ENCODE peak calls at places on chromosomes 3 and 15, in eight cellular contexts. B is progenitor cell of endocrine pancreas, H is endothelial cell, Q is right lobe of liver, K is heart left ventricle, J is fibroblast of pulmonary artery, C is body of pancreas, X is lung. I is an unnamed sample.

GRCh38 chr15:55993804-55994539 is 560 bp upstream of the NEDD4 start:
- DNase-seq in B (no peak), H (no peak), Q (no peak), K (no peak), J (peak; percentile 61), C (no peak), X (no peak), I (no peak)

GRCh38 chr15:85581495-85581894 is 201.1 kb downstream of the AKAP13 start:
- DNase-seq in B (no peak), H (no peak), Q (peak; percentile 60), K (peak; percentile 88), J (peak; percentile 68), C (peak; percentile 61), X (no peak), I (peak; percentile 60)

GRCh38 chr15:40266828-40267304 is 16.0 kb downstream of the ANKRD63 start:
- DNase-seq in B (no peak), H (no peak), Q (no peak), K (no peak), J (peak; percentile 87), C (peak; percentile 33), X (peak; percentile 65), I (peak; percentile 77)

GRCh38 chr15:73930371-73930770 is 4.1 kb downstream of the LOXL1 start:
- DNase-seq in B (no peak), H (no peak), Q (no peak), K (peak; percentile 88), J (peak; percentile 85), C (no peak), X (no peak), I (no peak)

GRCh38 chr3:29301332-29302011 is 20.6 kb downstream of the RBMS3 start:
- DNase-seq in B (no peak), H (no peak), Q (no peak), K (no peak), J (no peak), C (no peak), X (no peak), I (no peak)

GRCh38 chr15:51499379-51499976 is 123.1 kb downstream of the DMXL2 start:
- DNase-seq in B (no peak), H (no peak), Q (no peak), K (no peak), J (peak; percentile 66), C (no peak), X (no peak), I (peak; percentile 11)

GRCh38 chr15:48644827-48645557 is 517 bp downstream of the FBN1 start:
- DNase-seq in B (peak; percentile 27), H (peak; percentile 62), Q (peak; percentile 50), K (peak; percentile 50), J (peak; percentile 68), C (peak; percentile 16), X (no peak), I (peak; percentile 20)

GRCh38 chr3:150890320-150890719 is 14.9 kb downstream of the MINDY4B start:
- DNase-seq in B (no peak), H (no peak), Q (no peak), K (no peak), J (peak; percentile 48), C (no peak), X (no peak), I (no peak)

GRCh38 chr15:71649894-71650293 is 160.5 kb upstream of the NR2E3 start:
- DNase-seq in B (no peak), H (no peak), Q (no peak), K (no peak), J (no peak), C (no peak), X (no peak), I (no peak)

GRCh38 chr3:135895106-135895733 is 70.3 kb upstream of the PPP2R3A start:
- DNase-seq in B (peak; percentile 59), H (peak; percentile 79), Q (peak; percentile 70), K (peak; percentile 63), J (peak; percentile 87), C (peak; percentile 70), X (peak; percentile 61), I (peak; percentile 90)

GRCh38 chr3:100796556-100796955 is 87.3 kb downstream of the TFG start:
- DNase-seq in B (no peak), H (no peak), Q (no peak), K (no peak), J (peak; percentile 38), C (no peak), X (no peak), I (no peak)

GRCh38 chr3:126211569-126211968 is 31.2 kb upstream of the ALDH1L1 start:
- DNase-seq in B (no peak), H (no peak), Q (no peak), K (no peak), J (no peak), C (no peak), X (no peak), I (peak; percentile 56)

GRCh38 chr15:41675337-41675736 is 15.1 kb downstream of the MGA start:
- DNase-seq in B (no peak), H (no peak), Q (no peak), K (no peak), J (no peak), C (no peak), X (no peak), I (no peak)

GRCh38 chr3:98892263-98892662 is 9.2 kb downstream of the DCBLD2 start:
- DNase-seq in B (no peak), H (no peak), Q (no peak), K (no peak), J (no peak), C (no peak), X (no peak), I (no peak)

GRCh38 chr15:72919936-72920455 is 132.3 kb upstream of the NEO1 start:
- DNase-seq in B (no peak), H (no peak), Q (no peak), K (no peak), J (no peak), C (no peak), X (no peak), I (no peak)

GRCh38 chr15:88299502-88299901 is 43.0 kb upstream of the NTRK3 start:
- DNase-seq in B (no peak), H (no peak), Q (no peak), K (no peak), J (no peak), C (no peak), X (no peak), I (no peak)

GRCh38 chr3:101779808-101780366 is 876 bp downstream of the NXPE3 start:
- DNase-seq in B (no peak), H (peak; percentile 16), Q (no peak), K (no peak), J (peak; percentile 7), C (peak; percentile 29), X (no peak), I (no peak)

GRCh38 chr3:150761831-150762661 is 923 bp downstream of the SIAH2 start:
- DNase-seq in B (peak; percentile 14), H (peak; percentile 26), Q (peak; percentile 75), K (peak; percentile 52), J (peak; percentile 48), C (peak; percentile 66), X (peak; percentile 55), I (peak; percentile 67)

GRCh38 chr3:68974711-68975110 is 38.8 kb downstream of the EOGT start:
- DNase-seq in B (no peak), H (no peak), Q (no peak), K (no peak), J (no peak), C (no peak), X (no peak), I (no peak)

GRCh38 chr3:55466526-55466925 is 20.6 kb downstream of the WNT5A start:
- DNase-seq in B (no peak), H (no peak), Q (no peak), K (no peak), J (no peak), C (no peak), X (no peak), I (no peak)

DNA sequence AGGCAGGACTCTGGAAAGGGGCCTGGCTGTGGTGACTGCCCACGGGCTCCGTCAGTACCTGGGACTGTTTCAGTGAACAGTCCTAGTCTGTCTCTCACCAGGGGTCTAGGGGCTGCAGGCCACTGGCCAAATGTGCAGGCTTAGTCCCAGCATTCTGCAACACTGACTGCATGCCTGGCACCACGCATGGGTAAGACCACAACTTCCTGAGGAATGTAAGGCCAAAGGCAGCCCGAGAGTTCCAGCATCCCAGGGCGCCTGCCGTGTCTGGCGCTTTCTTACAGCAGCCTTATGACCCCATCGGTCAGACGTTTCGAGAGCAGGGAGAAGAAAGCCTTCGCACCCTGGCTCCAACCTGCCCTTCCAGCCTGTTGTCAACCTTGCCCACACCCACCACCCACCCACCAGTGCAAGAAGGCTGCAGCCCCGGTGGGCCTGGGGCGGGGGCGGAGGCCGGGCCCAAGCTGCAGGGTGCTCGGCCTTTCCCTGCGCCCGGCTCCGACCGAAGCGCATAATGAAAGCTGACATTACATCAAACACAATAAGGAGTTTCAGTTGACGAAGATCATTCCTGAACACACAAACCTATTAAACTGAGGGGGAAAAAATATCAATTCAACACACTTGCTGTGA is 29.5 kb upstream of the TMEM115 start:
- DNase-seq in B (no peak), H (no peak), Q (no peak), K (no peak), J (no peak), C (peak; percentile 40), X (no peak), I (no peak)
- TF ChIP-seq CTCF in B (no peak), H (no peak), Q (no peak), K (no peak), J (no peak), C (peak; percentile 5), X (no peak), I (no peak)

GRCh38 chr3:73475175-73475574 is 149.6 kb downstream of the PDZRN3 start:
- DNase-seq in B (no peak), H (no peak), Q (no peak), K (no peak), J (no peak), C (no peak), X (no peak), I (no peak)

GRCh38 chr3:73470851-73471250 is 153.9 kb downstream of the PDZRN3 start:
- DNase-seq in B (no peak), H (no peak), Q (no peak), K (no peak), J (no peak), C (no peak), X (no peak), I (no peak)

GRCh38 chr3:73471986-73472385 is 152.8 kb downstream of the PDZRN3 start:
- DNase-seq in B (no peak), H (no peak), Q (no peak), K (no peak), J (no peak), C (no peak), X (no peak), I (no peak)

GRCh38 chr3:73473578-73474448 is 150.9 kb downstream of the PDZRN3 start:
- DNase-seq in B (no peak), H (no peak), Q (no peak), K (no peak), J (no peak), C (peak; percentile 82), X (no peak), I (no peak)

GRCh38 chr3:73472429-73472828 is 152.3 kb downstream of the PDZRN3 start:
- DNase-seq in B (no peak), H (no peak), Q (no peak), K (no peak), J (no peak), C (no peak), X (no peak), I (no peak)
- TF ChIP-seq CTCF in B (no peak), H (no peak), Q (no peak), K (no peak), J (no peak), C (no peak), X (no peak), I (no peak)

GRCh38 chr3:17307482-17307881 is 422.7 kb downstream of the PLCL2 start:
- DNase-seq in B (no peak), H (no peak), Q (no peak), K (no peak), J (peak; percentile 8), C (no peak), X (no peak), I (no peak)
- TF ChIP-seq CTCF in B (no peak), H (no peak), Q (peak; percentile 28), K (no peak), J (no peak), C (no peak), X (no peak), I (no peak)

GRCh38 chr3:43148033-43148432 is 42.2 kb upstream of the POMGNT2 start:
- DNase-seq in B (no peak), H (no peak), Q (no peak), K (no peak), J (no peak), C (no peak), X (no peak), I (no peak)
- TF ChIP-seq CTCF in B (no peak), H (no peak), Q (no peak), K (no peak), J (no peak), C (no peak), X (no peak), I (no peak)